ENCODE peak calls at places on chromosome 15, in six cellular contexts. H, F, B, X, G and Y are unnamed samples.
A peak's percentile ranks its signal among the peaks of the same experiment; 100 is the strongest.

GRCh38 chr15:48020166-48020565 is 100.6 kb upstream of the SLC24A5 start:
- DNase-seq in H (no peak), B (no peak), X (no peak), G (no peak), F (no peak), Y (no peak)

GRCh38 chr15:70826634-70827033 is 27.3 kb downstream of the LARP6 start:
- DNase-seq in X (no peak), H (no peak), B (no peak), F (peak; percentile 32), G (no peak), Y (no peak)

GRCh38 chr15:59521443-59521842 is 83.5 kb downstream of the FAM81A start:
- DNase-seq in X (no peak), F (no peak), H (no peak), G (no peak), B (no peak), Y (no peak)

GRCh38 chr15:62809968-62810260 is 232.6 kb upstream of the TPM1 start:
- DNase-seq in G (no peak), H (no peak), F (no peak), B (no peak), X (no peak), Y (no peak)

GRCh38 chr15:68821190-68821897 is 649 bp upstream of the ANP32A start:
- DNase-seq in B (no peak), X (no peak), H (no peak), G (no peak), F (no peak), Y (no peak)

GRCh38 chr15:25687689-25688088 is 175.4 kb downstream of the ATP10A start:
- DNase-seq in H (peak; percentile 33), B (no peak), G (no peak), X (no peak), F (no peak), Y (no peak)

GRCh38 chr15:67433495-67434099 is 87.3 kb upstream of the C15orf61 start:
- DNase-seq in F (peak; percentile 46), H (no peak), B (peak; percentile 74), G (peak; percentile 42), X (peak; percentile 37), Y (no peak)

GRCh38 chr15:64044315-64045105 is 1.8 kb downstream of the DAPK2 start:
- DNase-seq in X (no peak), G (no peak), B (no peak), H (no peak), F (peak; percentile 30), Y (no peak)

GRCh38 chr15:70192041-70192440 is 94.3 kb upstream of the TLE3 start:
- DNase-seq in X (no peak), F (no peak), H (no peak), B (no peak), G (no peak), Y (no peak)

GRCh38 chr15:92882697-92883642 is 17.2 kb upstream of the CHD2 start:
- DNase-seq in H (no peak), X (peak; percentile 40), B (no peak), F (peak; percentile 32), G (peak; percentile 52), Y (peak; percentile 19)

GRCh38 chr15:101615414-101615985 is 36.7 kb downstream of the TM2D3 start:
- DNase-seq in F (no peak), X (no peak), H (no peak), B (no peak), G (peak; percentile 69), Y (no peak)

GRCh38 chr15:101618861-101619614 is 33.1 kb downstream of the TM2D3 start:
- DNase-seq in F (no peak), H (no peak), B (no peak), G (no peak), X (no peak), Y (no peak)

GRCh38 chr15:101618056-101618455 is 34.1 kb downstream of the TM2D3 start:
- DNase-seq in G (no peak), F (no peak), X (no peak), B (no peak), H (no peak), Y (no peak)

GRCh38 chr15:101615986-101616848 is 36.0 kb downstream of the TM2D3 start:
- DNase-seq in H (no peak), B (peak; percentile 88), F (peak; percentile 63), G (peak; percentile 86), X (peak; percentile 69), Y (no peak)

GRCh38 chr15:101617390-101617965 is 34.7 kb downstream of the TM2D3 start:
- DNase-seq in H (no peak), G (no peak), X (no peak), F (no peak), B (no peak), Y (no peak)
- TF ChIP-seq CTCF in H (no peak), G (no peak), X (no peak), F (no peak), B (no peak), Y (no peak)

DNA sequence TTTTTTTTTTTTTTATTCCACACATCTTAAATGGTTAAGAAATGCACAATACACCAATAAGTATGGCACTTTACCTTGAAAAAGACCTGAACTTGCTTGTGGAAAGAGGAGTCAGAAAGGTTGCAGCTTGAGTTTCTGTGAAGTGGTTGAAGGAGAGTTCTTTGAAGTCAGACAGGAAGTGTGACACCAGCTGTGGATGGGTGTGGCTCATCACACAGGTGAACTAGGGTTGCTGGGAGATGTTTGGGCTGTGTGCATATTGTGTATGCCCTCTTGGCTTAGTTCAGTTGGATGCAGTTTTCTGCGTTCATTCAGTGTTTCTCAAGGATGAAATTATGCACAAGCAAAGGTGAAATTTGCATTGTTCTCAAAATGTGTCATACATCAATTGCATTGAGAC is 6.3 kb downstream of the AEN start:
- DNase-seq in X (no peak), H (no peak), G (no peak), B (no peak), F (peak; percentile 56), Y (peak; percentile 69)
- H3K27ac ChIP-seq in X (no peak overlapping the region), H (no peak overlapping the region), G (no peak overlapping the region), B (peak overlapping the region; percentile 69), F (no peak overlapping the region), Y (peak overlapping the region; percentile 75)

GRCh38 chr15:55742498-55742926 is 440 bp downstream of the PRTG start:
- DNase-seq in X (peak; percentile 61), F (peak; percentile 29), G (peak; percentile 37), B (peak; percentile 23), H (no peak), Y (no peak)
- H3K27me3 ChIP-seq in X (no peaks in the 10 kb centered on the region), F (peaks cover 53% of the 10 kb centered on the region), G (no peaks in the 10 kb centered on the region), B (peaks cover 99% of the 10 kb centered on the region), H (no peaks in the 10 kb centered on the region), Y (peaks cover 57% of the 10 kb centered on the region)

DNA sequence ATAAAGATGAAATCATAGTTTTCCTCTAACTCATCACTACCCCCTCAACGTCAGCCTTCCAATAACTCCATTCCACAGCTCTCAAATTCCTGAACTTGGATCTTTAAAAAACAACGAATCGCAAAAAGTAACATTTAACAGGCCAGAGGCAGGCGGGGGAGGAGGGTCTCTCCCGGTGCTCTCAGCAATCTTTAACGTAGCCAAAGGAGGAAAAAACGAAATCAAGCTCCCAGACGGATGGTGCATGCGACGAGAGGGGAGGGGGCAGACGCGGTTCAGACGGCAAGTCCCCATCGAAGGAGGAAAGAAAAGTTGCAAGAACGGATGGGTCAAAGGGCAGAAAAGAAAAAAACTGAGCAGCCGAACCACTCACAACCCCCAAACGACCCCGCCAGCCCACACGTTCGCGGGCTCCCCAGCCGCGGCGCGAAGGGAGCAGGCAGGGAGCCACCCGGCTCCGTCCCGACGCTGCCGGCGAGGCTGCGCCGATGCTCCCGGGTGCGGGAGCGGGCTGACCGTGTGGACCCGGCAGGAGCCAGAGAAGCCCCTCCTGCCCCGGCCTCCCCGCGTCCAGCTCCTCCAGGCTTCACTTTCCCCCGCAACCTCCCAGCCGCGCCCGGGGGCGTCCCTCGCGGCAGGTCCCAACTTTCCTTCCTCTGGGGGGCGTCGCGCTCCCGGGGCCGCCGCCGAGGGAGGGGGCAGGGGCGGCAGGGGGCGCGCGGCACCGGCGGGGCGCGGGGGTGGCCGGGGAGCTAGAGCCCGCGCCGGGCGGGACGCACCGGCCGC is 661 bp downstream of the PEAK1 start:
- DNase-seq in G (peak; percentile 34), H (no peak), F (peak; percentile 56), X (peak; percentile 66), B (peak; percentile 70), Y (no peak)
- TF ChIP-seq CTCF in G (peak; percentile 7), H (no peak), F (no peak), X (peak; percentile 21), B (no peak), Y (no peak)

GRCh38 chr15:90364251-90364650 is 12.2 kb downstream of the ZNF774 start:
- DNase-seq in F (no peak), G (no peak), X (no peak), H (no peak), B (no peak), Y (no peak)

GRCh38 chr15:90362936-90363212 is 10.8 kb downstream of the ZNF774 start:
- DNase-seq in G (peak; percentile 80), X (no peak), H (no peak), F (no peak), B (no peak), Y (no peak)

GRCh38 chr15:90365414-90366055 is 13.5 kb downstream of the ZNF774 start:
- DNase-seq in H (no peak), B (no peak), X (no peak), F (no peak), G (no peak), Y (no peak)

GRCh38 chr15:90367578-90367977 is 15.5 kb downstream of the ZNF774 start:
- DNase-seq in X (no peak), H (no peak), G (no peak), B (no peak), F (no peak), Y (no peak)
- H3K27ac ChIP-seq in X (no peak overlapping the region), H (peak overlapping the region; percentile 23), G (peak overlapping the region; percentile 60), B (peak overlapping the region; percentile 8), F (no peak overlapping the region), Y (no peak overlapping the region)